ENCODE peak calls at places on chromosomes 7 and 10, in seven cellular contexts. D is sigmoid colon, Y is upper lobe of left lung, J is stomach, W is ovary, H is transverse colon, Q is GM12878. M is an unnamed sample.

GRCh38 chr7:102125127-102125561 is 161.5 kb upstream of the SH2B2 start:
- DNase-seq in D (peak), J (no peak), Q (peak), W (peak), H (peak), Y (peak), M (peak)

GRCh38 chr10:92384741-92385140 is 93.8 kb downstream of the MARCHF5 start:
- DNase-seq in Y (no peak), Q (no peak), D (no peak), W (no peak), H (no peak), J (no peak), M (no peak)

GRCh38 chr7:135672560-135673359 is 10.4 kb downstream of the STMP1 start:
- DNase-seq in J (no peak), Q (no peak), W (no peak), Y (no peak), H (no peak), D (no peak), M (peak)

GRCh38 chr7:99375070-99375807 is 709 bp downstream of the ARPC1B start:
- DNase-seq in Y (peak), J (peak), W (peak), Q (no peak), D (peak), H (peak), M (peak)

GRCh38 chr7:150370612-150371071 is 2.0 kb downstream of the REPIN1 start:
- DNase-seq in J (no peak), H (no peak), D (no peak), Q (no peak), W (no peak), Y (no peak), M (no peak)

GRCh38 chr7:780056-780455 is 52.2 kb upstream of the SUN1 start:
- DNase-seq in Y (peak), D (no peak), H (no peak), J (no peak), Q (no peak), W (no peak), M (no peak)

GRCh38 chr7:142443614-142444013 is 185.8 kb upstream of the PRSS58 start:
- DNase-seq in W (no peak), Q (no peak), Y (no peak), H (no peak), J (no peak), D (no peak), M (no peak)

GRCh38 chr10:45253183-45253914 is 62.1 kb downstream of the OR13A1 start:
- DNase-seq in Q (peak), D (no peak), Y (no peak), J (no peak), H (no peak), W (no peak), M (no peak)

GRCh38 chr10:70381491-70382421 is 669 bp downstream of the LRRC20 start:
- DNase-seq in D (peak), Y (peak), Q (no peak), J (peak), W (peak), H (peak), M (no peak)

DNA sequence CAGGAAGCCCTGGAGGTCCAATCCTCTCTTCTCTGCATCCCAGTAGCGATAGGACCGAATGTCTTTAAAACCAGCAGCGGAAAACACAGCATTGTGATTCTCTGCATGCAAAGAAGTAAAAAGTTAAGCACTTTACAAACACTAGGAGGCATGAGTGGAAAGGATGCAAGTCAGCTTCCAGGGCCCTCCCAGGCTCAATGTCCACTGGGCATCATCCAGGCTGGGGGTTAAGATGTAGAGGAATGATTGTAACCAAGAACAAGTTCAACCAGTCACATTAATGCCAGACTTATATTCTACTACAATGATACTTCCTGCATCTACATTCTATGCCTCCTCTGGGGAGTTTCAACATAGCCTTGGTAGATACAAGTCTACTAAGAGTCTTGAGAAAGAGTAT is 24.3 kb downstream of the GOT1 start:
- DNase-seq in H (no peak), W (no peak), Y (no peak), J (no peak), Q (no peak), D (no peak), M (no peak)
- TF ChIP-seq CTCF in H (no peak), W (no peak), Y (no peak), J (no peak), Q (no peak), D (no peak), M (no peak)

GRCh38 chr10:120969219-120969645 is 118.1 kb downstream of the WDR11 start:
- DNase-seq in W (no peak), J (no peak), Y (no peak), Q (peak), D (no peak), H (no peak), M (no peak)
- TF ChIP-seq POLR2A in W (no peak), J (no peak), Y (no peak), Q (no peak), D (no peak), H (no peak), M (no peak)

GRCh38 chr7:39810204-39810642 is 139.8 kb upstream of the CDK13 start:
- DNase-seq in W (no peak), J (no peak), H (no peak), Q (no peak), Y (no peak), D (no peak), M (no peak)
- TF ChIP-seq EP300 in W (no peak), J (no peak), H (no peak), Q (no peak), Y (no peak), D (no peak), M (no peak)

GRCh38 chr7:108815815-108816214 is 246.1 kb downstream of the DNAJB9 start:
- DNase-seq in Q (no peak), D (no peak), H (no peak), Y (no peak), W (no peak), J (no peak), M (no peak)
- TF ChIP-seq CTCF in Q (no peak), D (no peak), H (no peak), Y (no peak), W (no peak), J (no peak), M (no peak)

GRCh38 chr10:119658274-119658673 is 7.1 kb downstream of the BAG3 start:
- DNase-seq in W (peak), D (peak), H (peak), J (peak), Q (no peak), Y (peak), M (peak)
- TF ChIP-seq POLR2A in W (no peak), D (peak), H (no peak), J (no peak), Q (no peak), Y (no peak), M (no peak)

DNA sequence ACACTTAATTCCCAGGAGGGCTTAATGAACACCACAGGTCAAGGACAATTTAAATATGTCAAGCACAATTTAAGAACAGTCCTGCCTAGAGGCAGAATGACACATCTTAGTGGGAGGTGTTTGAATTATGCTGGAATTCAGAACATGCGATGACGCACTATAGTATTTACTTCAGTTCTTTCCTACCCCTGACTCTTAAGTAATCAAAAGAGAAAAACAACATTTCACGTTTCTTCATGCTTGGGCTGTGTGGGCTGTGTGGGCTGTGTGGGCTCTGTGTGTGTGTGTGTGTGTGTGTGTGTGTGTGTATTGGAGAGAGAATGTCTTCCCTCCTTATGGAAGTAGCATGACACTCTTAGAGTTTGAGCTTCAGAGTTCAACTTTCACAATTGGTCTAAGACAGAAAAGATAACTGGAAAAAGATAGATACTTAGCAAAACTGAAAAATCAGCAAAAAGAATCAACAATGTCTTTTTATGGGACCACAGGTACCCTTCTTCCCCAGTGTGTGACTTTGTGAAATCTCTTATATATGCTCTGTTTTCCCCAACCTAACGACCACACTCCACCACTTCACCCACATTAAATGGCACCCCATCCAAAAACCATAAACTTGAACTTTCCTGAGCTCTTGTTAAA is 33.7 kb upstream of the CABCOCO1 start:
- DNase-seq in Y (no peak), Q (no peak), W (no peak), J (no peak), H (no peak), D (no peak), M (no peak)
- TF ChIP-seq EP300 in Y (no peak), Q (no peak), W (no peak), J (no peak), H (no peak), D (no peak), M (no peak)

GRCh38 chr7:17009007-17009719 is 127.4 kb upstream of the AGR3 start:
- DNase-seq in Y (no peak), H (no peak), D (no peak), J (no peak), W (no peak), Q (no peak), M (no peak)
- TF ChIP-seq CTCF in Y (peak), H (peak), D (peak), J (peak), W (no peak), Q (peak), M (peak)

GRCh38 chr10:5669609-5670008 is 3.2 kb upstream of the ASB13 start:
- DNase-seq in Y (no peak), W (no peak), Q (no peak), J (no peak), D (no peak), H (no peak), M (no peak)

GRCh38 chr10:5668429-5668828 is 2.0 kb upstream of the ASB13 start:
- DNase-seq in W (no peak), J (no peak), Y (no peak), Q (no peak), D (no peak), H (no peak), M (no peak)

GRCh38 chr10:5663692-5664427 is 2.5 kb downstream of the ASB13 start:
- DNase-seq in Q (no peak), H (no peak), W (no peak), Y (no peak), J (no peak), D (no peak), M (no peak)

GRCh38 chr10:5665380-5666323 is 743 bp downstream of the ASB13 start:
- DNase-seq in W (peak), Y (no peak), H (peak), Q (no peak), D (no peak), J (no peak), M (no peak)

DNA sequence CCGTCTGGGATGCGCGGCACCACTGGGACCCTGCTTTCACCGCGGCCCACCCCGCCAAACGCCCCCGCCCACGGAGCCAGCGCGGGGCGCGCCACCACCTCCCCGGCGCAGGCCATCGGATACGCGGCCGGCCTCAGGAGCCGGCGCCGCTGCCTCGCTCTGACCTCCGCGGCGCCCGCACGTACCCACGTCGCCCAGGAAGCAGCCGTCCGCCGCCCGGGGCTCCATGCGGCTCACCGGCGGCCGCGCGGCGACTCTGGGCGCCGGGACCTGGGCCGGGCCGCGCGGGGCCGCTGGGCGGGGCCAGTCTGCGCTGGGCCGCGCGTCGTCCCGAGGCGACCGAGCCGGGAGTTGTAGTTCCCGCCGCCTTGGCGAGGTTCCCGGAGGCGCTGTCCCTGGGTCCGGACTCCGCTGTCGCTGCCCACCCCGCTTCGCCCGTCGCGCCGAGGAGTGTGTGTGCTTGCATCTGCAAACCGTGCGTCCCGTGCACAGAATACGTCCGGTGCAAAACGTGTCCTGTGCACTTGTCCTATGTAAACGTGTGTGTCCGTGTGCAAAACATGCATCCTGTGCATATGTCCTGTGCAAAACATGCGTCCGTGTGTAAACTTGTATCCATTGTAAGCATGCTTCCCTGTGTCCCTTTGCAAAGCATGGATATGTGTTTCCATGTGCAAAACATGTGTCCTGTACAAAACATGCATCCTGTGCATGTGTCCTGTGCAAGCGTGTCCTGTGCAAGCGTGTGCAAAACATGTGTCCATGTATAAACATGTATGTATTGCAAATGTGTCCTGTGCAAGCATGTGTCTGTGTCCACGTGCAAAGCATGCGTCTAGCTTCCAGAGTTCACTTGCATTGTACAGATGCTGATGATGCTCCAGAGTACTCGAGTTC is at the start of gene ASB13:
- DNase-seq in D (peak), Y (peak), J (peak), H (peak), W (peak), Q (no peak), M (no peak)
- TF ChIP-seq POLR2A in D (peak), Y (no peak), J (no peak), H (no peak), W (peak), Q (no peak), M (peak)

DNA sequence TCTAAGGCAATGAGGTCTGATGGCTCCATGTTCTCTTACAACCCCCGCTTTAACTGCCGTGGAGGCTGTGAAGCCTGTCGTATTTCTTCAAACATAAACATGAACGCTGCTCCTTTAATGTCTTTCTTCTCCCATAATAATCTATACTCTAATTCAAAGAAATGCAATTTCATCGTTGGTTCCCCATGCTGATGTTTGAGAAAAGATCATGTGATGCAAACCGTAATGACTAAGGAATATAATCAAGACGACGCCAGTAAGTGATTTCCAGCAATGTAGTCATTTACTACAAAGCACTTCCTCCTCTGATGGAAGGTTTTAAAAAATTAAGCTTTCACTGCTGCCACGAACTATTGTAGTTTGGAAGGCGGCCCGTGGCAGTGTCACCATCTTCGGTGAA is 102.6 kb upstream of the NEBL start:
- DNase-seq in Y (no peak), Q (no peak), W (no peak), H (no peak), J (no peak), D (no peak), M (no peak)
- TF ChIP-seq EP300 in Y (no peak), Q (no peak), W (no peak), H (no peak), J (no peak), D (no peak), M (no peak)

GRCh38 chr7:44922351-44922694 is 37.0 kb upstream of the PURB start:
- DNase-seq in H (no peak), D (no peak), Q (no peak), Y (no peak), J (no peak), W (no peak), M (no peak)
- TF ChIP-seq CTCF in H (no peak), D (no peak), Q (no peak), Y (no peak), J (no peak), W (no peak), M (no peak)